ENCODE peak calls at places on chromosomes 13 and 19, in ten cellular contexts. One of them, this sample, is unnamed.

GRCh38 chr19:11656535-11656934 is 59.3 kb downstream of the ZNF627 start:
- DNase-seq in psoas muscle: no peak
- DNase-seq in left ventricle myocardium inferior: no peak
- DNase-seq in fibroblast of pulmonary artery: no peak
- DNase-seq in tibial nerve: no peak
- DNase-seq in ovary: no peak
- DNase-seq in A549: no peak
- DNase-seq in Peyer's patch: no peak
- DNase-seq in osteoblast: no peak
- DNase-seq in heart right ventricle: no peak
- DNase-seq in this sample: no peak

GRCh38 chr13:94210826-94211225 is 268.7 kb downstream of the DCT start:
- DNase-seq in left ventricle myocardium inferior: no peak
- DNase-seq in psoas muscle: no peak
- DNase-seq in A549: no peak
- DNase-seq in osteoblast: no peak
- DNase-seq in fibroblast of pulmonary artery: peak
- DNase-seq in ovary: no peak
- DNase-seq in heart right ventricle: no peak
- DNase-seq in tibial nerve: no peak
- DNase-seq in Peyer's patch: no peak
- DNase-seq in this sample: no peak

GRCh38 chr19:33403221-33403972 is 29.9 kb downstream of the CEBPG start:
- DNase-seq in left ventricle myocardium inferior: no peak
- DNase-seq in heart right ventricle: no peak
- DNase-seq in Peyer's patch: peak
- DNase-seq in tibial nerve: no peak
- DNase-seq in fibroblast of pulmonary artery: no peak
- DNase-seq in ovary: no peak
- DNase-seq in A549: no peak
- DNase-seq in osteoblast: peak
- DNase-seq in psoas muscle: peak
- DNase-seq in this sample: no peak

GRCh38 chr13:113077566-113077952 is 28.0 kb upstream of the F7 start:
- DNase-seq in left ventricle myocardium inferior: no peak
- DNase-seq in osteoblast: no peak
- DNase-seq in ovary: no peak
- DNase-seq in heart right ventricle: no peak
- DNase-seq in A549: no peak
- DNase-seq in tibial nerve: no peak
- DNase-seq in fibroblast of pulmonary artery: no peak
- DNase-seq in psoas muscle: no peak
- DNase-seq in Peyer's patch: no peak
- DNase-seq in this sample: no peak

GRCh38 chr19:7961930-7962626 is 18.6 kb upstream of the TIMM44 start:
- DNase-seq in heart right ventricle: no peak
- DNase-seq in psoas muscle: no peak
- DNase-seq in Peyer's patch: no peak
- DNase-seq in ovary: no peak
- DNase-seq in tibial nerve: no peak
- DNase-seq in osteoblast: no peak
- DNase-seq in left ventricle myocardium inferior: no peak
- DNase-seq in A549: no peak
- DNase-seq in fibroblast of pulmonary artery: no peak
- DNase-seq in this sample: no peak

GRCh38 chr19:17944301-17944700 is 11.5 kb downstream of the CCDC124 start:
- DNase-seq in heart right ventricle: no peak
- DNase-seq in left ventricle myocardium inferior: no peak
- DNase-seq in psoas muscle: no peak
- DNase-seq in A549: no peak
- DNase-seq in tibial nerve: no peak
- DNase-seq in ovary: peak
- DNase-seq in osteoblast: peak
- DNase-seq in fibroblast of pulmonary artery: peak
- DNase-seq in Peyer's patch: no peak
- DNase-seq in this sample: peak

GRCh38 chr13:101303512-101303911 is 112.8 kb downstream of the NALCN start:
- DNase-seq in heart right ventricle: no peak
- DNase-seq in psoas muscle: no peak
- DNase-seq in tibial nerve: peak
- DNase-seq in Peyer's patch: no peak
- DNase-seq in A549: no peak
- DNase-seq in ovary: no peak
- DNase-seq in left ventricle myocardium inferior: no peak
- DNase-seq in fibroblast of pulmonary artery: no peak
- DNase-seq in osteoblast: no peak
- DNase-seq in this sample: no peak

GRCh38 chr19:48668332-48668731 is 4.5 kb downstream of the NTN5 start:
- DNase-seq in ovary: no peak
- DNase-seq in left ventricle myocardium inferior: no peak
- DNase-seq in A549: no peak
- DNase-seq in Peyer's patch: no peak
- DNase-seq in heart right ventricle: no peak
- DNase-seq in tibial nerve: no peak
- DNase-seq in psoas muscle: no peak
- DNase-seq in osteoblast: peak
- DNase-seq in fibroblast of pulmonary artery: no peak
- DNase-seq in this sample: no peak

GRCh38 chr13:46831588-46832194 is 34.7 kb upstream of the ESD start:
- DNase-seq in left ventricle myocardium inferior: no peak
- DNase-seq in tibial nerve: peak
- DNase-seq in ovary: no peak
- DNase-seq in fibroblast of pulmonary artery: peak
- DNase-seq in A549: peak
- DNase-seq in heart right ventricle: peak
- DNase-seq in osteoblast: no peak
- DNase-seq in psoas muscle: no peak
- DNase-seq in Peyer's patch: no peak
- DNase-seq in this sample: peak

GRCh38 chr19:43639507-43640423 is at the start of gene CADM4:
- DNase-seq in ovary: peak
- DNase-seq in fibroblast of pulmonary artery: no peak
- DNase-seq in heart right ventricle: peak
- DNase-seq in A549: no peak
- DNase-seq in Peyer's patch: peak
- DNase-seq in psoas muscle: peak
- DNase-seq in tibial nerve: no peak
- DNase-seq in osteoblast: peak
- DNase-seq in left ventricle myocardium inferior: peak
- DNase-seq in this sample: no peak

GRCh38 chr13:112670118-112670517 is 19.7 kb upstream of the ATP11A start:
- DNase-seq in psoas muscle: no peak
- DNase-seq in osteoblast: peak
- DNase-seq in left ventricle myocardium inferior: no peak
- DNase-seq in A549: no peak
- DNase-seq in heart right ventricle: no peak
- DNase-seq in Peyer's patch: no peak
- DNase-seq in ovary: no peak
- DNase-seq in fibroblast of pulmonary artery: no peak
- DNase-seq in tibial nerve: no peak
- DNase-seq in this sample: no peak

GRCh38 chr13:109859898-109860297 is 73.5 kb upstream of the IRS2 start:
- DNase-seq in left ventricle myocardium inferior: no peak
- DNase-seq in heart right ventricle: no peak
- DNase-seq in osteoblast: no peak
- DNase-seq in tibial nerve: no peak
- DNase-seq in ovary: no peak
- DNase-seq in fibroblast of pulmonary artery: no peak
- DNase-seq in A549: no peak
- DNase-seq in Peyer's patch: no peak
- DNase-seq in psoas muscle: no peak
- DNase-seq in this sample: no peak

GRCh38 chr13:107185889-107186288 is 618.0 kb upstream of the ARGLU1 start:
- DNase-seq in osteoblast: no peak
- DNase-seq in Peyer's patch: no peak
- DNase-seq in psoas muscle: no peak
- DNase-seq in fibroblast of pulmonary artery: peak
- DNase-seq in tibial nerve: no peak
- DNase-seq in heart right ventricle: no peak
- DNase-seq in left ventricle myocardium inferior: no peak
- DNase-seq in A549: no peak
- DNase-seq in ovary: no peak
- DNase-seq in this sample: peak

GRCh38 chr13:80151016-80151415 is 189.9 kb downstream of the SPRY2 start:
- DNase-seq in tibial nerve: no peak
- DNase-seq in A549: no peak
- DNase-seq in osteoblast: no peak
- DNase-seq in Peyer's patch: no peak
- DNase-seq in heart right ventricle: no peak
- DNase-seq in psoas muscle: no peak
- DNase-seq in left ventricle myocardium inferior: no peak
- DNase-seq in fibroblast of pulmonary artery: no peak
- DNase-seq in ovary: no peak
- DNase-seq in this sample: no peak

GRCh38 chr13:44300895-44301638 is 72.6 kb upstream of the SERP2 start:
- DNase-seq in heart right ventricle: peak
- DNase-seq in Peyer's patch: no peak
- DNase-seq in A549: peak
- DNase-seq in osteoblast: no peak
- DNase-seq in ovary: peak
- DNase-seq in tibial nerve: no peak
- DNase-seq in fibroblast of pulmonary artery: peak
- DNase-seq in left ventricle myocardium inferior: peak
- DNase-seq in psoas muscle: peak
- DNase-seq in this sample: peak

GRCh38 chr19:29381353-29382203 is 144.2 kb upstream of the VSTM2B start:
- DNase-seq in Peyer's patch: peak
- DNase-seq in osteoblast: no peak
- DNase-seq in ovary: no peak
- DNase-seq in left ventricle myocardium inferior: no peak
- DNase-seq in A549: no peak
- DNase-seq in heart right ventricle: no peak
- DNase-seq in psoas muscle: no peak
- DNase-seq in fibroblast of pulmonary artery: no peak
- DNase-seq in tibial nerve: no peak
- DNase-seq in this sample: no peak

GRCh38 chr13:23796546-23796945 is 92.7 kb downstream of the MIPEP start:
- DNase-seq in tibial nerve: no peak
- DNase-seq in A549: no peak
- DNase-seq in left ventricle myocardium inferior: no peak
- DNase-seq in ovary: no peak
- DNase-seq in osteoblast: no peak
- DNase-seq in heart right ventricle: no peak
- DNase-seq in fibroblast of pulmonary artery: no peak
- DNase-seq in psoas muscle: no peak
- DNase-seq in Peyer's patch: no peak
- DNase-seq in this sample: peak

DNA sequence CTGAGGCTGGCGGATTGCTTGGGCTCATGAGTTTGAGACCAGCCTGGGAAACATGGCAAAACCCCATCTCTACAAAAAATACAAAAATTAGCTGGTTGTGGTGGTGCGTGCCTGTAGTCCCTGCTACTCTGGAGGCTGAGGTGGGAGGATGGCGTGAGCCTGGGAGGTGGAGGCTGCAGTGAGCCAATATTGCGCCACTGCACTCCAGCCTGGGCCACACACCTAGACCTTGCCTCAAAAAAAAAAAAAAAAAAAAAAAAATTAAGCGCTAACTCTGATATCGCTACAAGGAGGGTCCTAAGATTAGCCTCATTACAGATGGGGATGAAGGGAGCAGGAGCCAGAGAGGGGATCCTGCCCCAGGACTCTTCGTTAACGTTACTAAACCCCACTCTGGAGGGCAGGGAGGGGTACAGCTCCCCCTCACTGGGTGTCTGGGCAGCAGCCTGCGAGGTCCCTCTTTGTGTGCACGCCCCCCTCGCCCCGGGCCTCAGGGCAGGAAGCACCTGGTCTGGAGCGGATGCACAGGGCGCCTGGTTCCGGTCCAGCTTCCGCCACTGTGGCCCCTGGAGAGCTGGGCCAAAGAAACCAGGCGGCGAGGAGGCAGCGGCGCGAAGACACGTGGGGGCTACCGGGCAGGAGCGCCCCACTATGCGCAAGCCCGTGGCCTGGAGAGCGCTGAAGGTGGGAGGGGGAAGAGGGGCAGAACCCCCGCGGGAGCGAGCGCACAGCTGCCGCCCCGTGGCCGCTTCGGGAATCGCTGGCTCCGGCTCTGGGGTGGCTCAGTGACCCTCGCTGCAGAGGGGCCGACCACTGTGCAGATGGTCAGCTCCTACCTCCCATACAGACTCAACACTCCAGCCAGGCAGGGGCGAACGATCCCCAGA is 1.5 kb upstream of the LYL1 start:
- DNase-seq in fibroblast of pulmonary artery: no peak
- DNase-seq in left ventricle myocardium inferior: peak
- DNase-seq in Peyer's patch: peak
- DNase-seq in tibial nerve: no peak
- DNase-seq in heart right ventricle: peak
- DNase-seq in ovary: peak
- DNase-seq in osteoblast: peak
- DNase-seq in psoas muscle: peak
- DNase-seq in A549: no peak
- DNase-seq in this sample: no peak
- TF ChIP-seq CTCF in fibroblast of pulmonary artery: peak
- TF ChIP-seq CTCF in left ventricle myocardium inferior: peak
- TF ChIP-seq CTCF in Peyer's patch: peak
- TF ChIP-seq CTCF in tibial nerve: peak
- TF ChIP-seq CTCF in heart right ventricle: peak
- TF ChIP-seq CTCF in ovary: no peak
- TF ChIP-seq CTCF in osteoblast: peak
- TF ChIP-seq CTCF in psoas muscle: peak
- TF ChIP-seq CTCF in A549: peak
- TF ChIP-seq CTCF in this sample: peak

GRCh38 chr19:16200776-16201391 is 3.2 kb downstream of the AP1M1 start:
- DNase-seq in ovary: no peak
- DNase-seq in left ventricle myocardium inferior: no peak
- DNase-seq in osteoblast: peak
- DNase-seq in psoas muscle: no peak
- DNase-seq in Peyer's patch: no peak
- DNase-seq in fibroblast of pulmonary artery: no peak
- DNase-seq in heart right ventricle: no peak
- DNase-seq in tibial nerve: no peak
- DNase-seq in A549: no peak
- DNase-seq in this sample: no peak
- H3K4me3 ChIP-seq in ovary: no peak
- H3K4me3 ChIP-seq in left ventricle myocardium inferior: no peak
- H3K4me3 ChIP-seq in osteoblast: no peak
- H3K4me3 ChIP-seq in psoas muscle: no peak
- H3K4me3 ChIP-seq in Peyer's patch: no peak
- H3K4me3 ChIP-seq in fibroblast of pulmonary artery: no peak
- H3K4me3 ChIP-seq in heart right ventricle: no peak
- H3K4me3 ChIP-seq in tibial nerve: no peak
- H3K4me3 ChIP-seq in A549: no peak
- H3K4me3 ChIP-seq in this sample: no peak

GRCh38 chr19:1650627-1651009 is 1.8 kb downstream of the TCF3 start:
- DNase-seq in heart right ventricle: no peak
- DNase-seq in fibroblast of pulmonary artery: peak
- DNase-seq in left ventricle myocardium inferior: no peak
- DNase-seq in A549: no peak
- DNase-seq in Peyer's patch: no peak
- DNase-seq in psoas muscle: no peak
- DNase-seq in osteoblast: peak
- DNase-seq in ovary: no peak
- DNase-seq in tibial nerve: no peak
- DNase-seq in this sample: no peak
- TF ChIP-seq CTCF in heart right ventricle: no peak
- TF ChIP-seq CTCF in fibroblast of pulmonary artery: no peak
- TF ChIP-seq CTCF in left ventricle myocardium inferior: no peak
- TF ChIP-seq CTCF in A549: no peak
- TF ChIP-seq CTCF in Peyer's patch: no peak
- TF ChIP-seq CTCF in psoas muscle: no peak
- TF ChIP-seq CTCF in osteoblast: no peak
- TF ChIP-seq CTCF in ovary: no peak
- TF ChIP-seq CTCF in tibial nerve: no peak
- TF ChIP-seq CTCF in this sample: peak

GRCh38 chr19:46346821-46347571 is at the start of gene PPP5C:
- DNase-seq in fibroblast of pulmonary artery: peak
- DNase-seq in left ventricle myocardium inferior: peak
- DNase-seq in heart right ventricle: peak
- DNase-seq in tibial nerve: peak
- DNase-seq in A549: peak
- DNase-seq in ovary: peak
- DNase-seq in Peyer's patch: peak
- DNase-seq in psoas muscle: peak
- DNase-seq in osteoblast: peak
- DNase-seq in this sample: peak
- H3K4me3 ChIP-seq in fibroblast of pulmonary artery: peak
- H3K4me3 ChIP-seq in left ventricle myocardium inferior: peak
- H3K4me3 ChIP-seq in heart right ventricle: peak
- H3K4me3 ChIP-seq in tibial nerve: peak
- H3K4me3 ChIP-seq in A549: peak
- H3K4me3 ChIP-seq in ovary: peak
- H3K4me3 ChIP-seq in Peyer's patch: peak
- H3K4me3 ChIP-seq in psoas muscle: peak
- H3K4me3 ChIP-seq in osteoblast: peak
- H3K4me3 ChIP-seq in this sample: peak

This sample was measured in brain microvascular endothelial cell.